ENCODE peak calls at places on chromosomes 6 and 20, in ten cellular contexts. M is IMR-90, R is heart left ventricle, L is mucosa of descending colon, J is lung, N is GM23338, Y is hepatocyte, H is HepG2, W is uterus, U is neural progenitor cell. Z is an unnamed sample.

GRCh38 chr6:136641166-136641565 is 90.9 kb upstream of the MAP7 start:
- DNase-seq in L (no peak), H (no peak), N (no peak), R (no peak), Y (no peak), U (no peak), J (no peak), M (no peak), W (no peak), Z (no peak)

GRCh38 chr6:20252311-20252710 is 40.0 kb upstream of the MBOAT1 start:
- DNase-seq in N (no peak), U (no peak), J (no peak), Y (no peak), R (no peak), M (no peak), W (no peak), L (peak; percentile 23), H (no peak), Z (no peak)

GRCh38 chr20:13128173-13128572 is 92.9 kb upstream of the ISM1 start:
- DNase-seq in U (no peak), N (no peak), M (no peak), Y (no peak), H (no peak), W (no peak), L (no peak), J (no peak), R (no peak), Z (no peak)

GRCh38 chr6:41546866-41547798 is 951 bp downstream of the FOXP4 start:
- DNase-seq in U (peak; percentile 77), M (peak; percentile 30), J (no peak), H (no peak), N (peak; percentile 76), L (peak; percentile 51), R (peak; percentile 42), Y (peak; percentile 73), W (peak; percentile 41), Z (no peak)

GRCh38 chr6:145110109-145110508 is 625.2 kb downstream of the EPM2A start:
- DNase-seq in M (no peak), L (no peak), W (no peak), N (no peak), H (no peak), Y (no peak), R (no peak), U (no peak), J (no peak), Z (no peak)

GRCh38 chr6:169816975-169817374 is 65.6 kb downstream of the ERMARD start:
- DNase-seq in M (no peak), N (no peak), Y (no peak), W (no peak), J (no peak), H (no peak), R (no peak), U (no peak), L (no peak), Z (no peak)

GRCh38 chr20:53559816-53560215 is 33.8 kb downstream of the ZNF217 start:
- DNase-seq in U (no peak), R (no peak), N (no peak), Y (no peak), L (no peak), W (no peak), M (peak; percentile 58), J (no peak), H (no peak), Z (no peak)

GRCh38 chr6:63904844-63905243 is 269.2 kb downstream of the PHF3 start:
- DNase-seq in H (no peak), Y (peak; percentile 62), W (no peak), M (peak; percentile 85), N (no peak), J (no peak), R (no peak), U (no peak), L (no peak), Z (no peak)

GRCh38 chr20:51313275-51313898 is 229.1 kb downstream of the NFATC2 start:
- DNase-seq in M (peak; percentile 39), R (no peak), N (no peak), H (no peak), J (no peak), Y (no peak), U (no peak), W (no peak), L (no peak), Z (no peak)

GRCh38 chr20:13349240-13349604 is 128.1 kb downstream of the ISM1 start:
- DNase-seq in Y (no peak), N (no peak), W (no peak), U (no peak), L (no peak), J (no peak), R (no peak), M (peak; percentile 46), H (no peak), Z (no peak)

GRCh38 chr6:158016571-158017383 is 35.1 kb downstream of the SYNJ2 start:
- DNase-seq in J (no peak), H (no peak), N (no peak), W (no peak), L (no peak), M (no peak), U (peak; percentile 28), R (no peak), Y (no peak), Z (no peak)
- H3K4me1 ChIP-seq in J (peaks cover 11% of the 10 kb centered on the region), H (peaks cover 70% of the 10 kb centered on the region), N (no peaks in the 10 kb centered on the region), W (no peaks in the 10 kb centered on the region), L (peaks cover 2% of the 10 kb centered on the region), M (peaks cover 39% of the 10 kb centered on the region), U (peaks cover 3% of the 10 kb centered on the region), R (peaks cover 13% of the 10 kb centered on the region), Y (no peaks in the 10 kb centered on the region), Z (peaks cover 32% of the 10 kb centered on the region)

GRCh38 chr6:24357336-24358218 is at the start of gene DCDC2:
- DNase-seq in L (peak; percentile 86), W (no peak), H (peak; percentile 87), U (peak; percentile 6), Y (no peak), J (peak; percentile 92), R (no peak), M (no peak), N (peak; percentile 78), Z (no peak)

GRCh38 chr6:24355422-24355821 is 2.4 kb downstream of the DCDC2 start:
- DNase-seq in J (no peak), W (no peak), L (no peak), M (no peak), Y (no peak), U (no peak), R (no peak), H (no peak), N (no peak), Z (no peak)

GRCh38 chr6:24356310-24357035 is 1.4 kb downstream of the DCDC2 start:
- DNase-seq in L (no peak), N (no peak), J (no peak), R (no peak), Y (no peak), U (no peak), M (no peak), H (peak; percentile 66), W (no peak), Z (no peak)

GRCh38 chr6:24359640-24360454 is 2.0 kb upstream of the DCDC2 start:
- DNase-seq in J (peak; percentile 84), N (peak; percentile 93), W (peak; percentile 27), H (no peak), M (peak; percentile 65), U (peak; percentile 88), L (peak; percentile 74), R (peak; percentile 11), Y (peak; percentile 93), Z (peak; percentile 25)

GRCh38 chr6:24358219-24358821 is 461 bp upstream of the DCDC2 start:
- DNase-seq in J (no peak), U (peak; percentile 22), M (no peak), W (no peak), H (no peak), R (no peak), N (no peak), L (peak; percentile 5), Y (no peak), Z (no peak)
- H3K4me1 ChIP-seq in J (no peaks in the 10 kb centered on the region), U (peaks cover 6% of the 10 kb centered on the region), M (peaks cover 4% of the 10 kb centered on the region), W (no peaks in the 10 kb centered on the region), H (peaks cover 40% of the 10 kb centered on the region), R (no peaks in the 10 kb centered on the region), N (peaks cover 6% of the 10 kb centered on the region), L (peaks cover 9% of the 10 kb centered on the region), Y (no peaks in the 10 kb centered on the region), Z (peaks cover 13% of the 10 kb centered on the region)

GRCh38 chr20:15375836-15376235 is 1038.4 kb upstream of the FLRT3 start:
- DNase-seq in N (no peak), L (no peak), J (no peak), U (no peak), W (no peak), Y (no peak), M (no peak), H (no peak), R (no peak), Z (no peak)
- H3K4me1 ChIP-seq in N (no peaks in the 10 kb centered on the region), L (no peaks in the 10 kb centered on the region), J (no peaks in the 10 kb centered on the region), U (peaks cover 7% of the 10 kb centered on the region), W (no peaks in the 10 kb centered on the region), Y (peaks cover 2% of the 10 kb centered on the region), M (no peaks in the 10 kb centered on the region), H (no peaks in the 10 kb centered on the region), R (no peaks in the 10 kb centered on the region), Z (no peaks in the 10 kb centered on the region)

DNA sequence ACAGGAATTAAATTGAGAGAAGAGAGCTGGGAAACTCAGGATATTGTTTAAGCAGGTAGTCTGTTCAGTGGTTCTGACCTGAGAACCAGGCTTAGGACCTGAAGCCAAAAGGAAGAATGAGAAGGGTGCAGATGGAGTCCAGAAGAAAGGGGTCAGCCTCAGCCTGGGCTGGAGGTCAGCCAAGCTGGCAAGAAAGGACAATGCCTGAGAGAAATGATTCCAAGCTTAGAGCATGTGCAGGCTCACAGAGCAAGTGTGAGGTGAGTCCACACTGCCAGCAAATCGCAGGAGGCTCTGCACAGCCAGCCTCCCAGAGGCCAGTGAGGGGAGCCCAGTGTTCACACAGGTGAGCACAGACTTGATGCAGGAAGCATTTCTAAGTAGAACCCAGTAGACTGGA is 47.3 kb downstream of the DAAM2 start:
- DNase-seq in L (no peak), R (no peak), Y (no peak), J (no peak), H (no peak), W (no peak), N (no peak), U (no peak), M (no peak), Z (no peak)
- H3K4me1 ChIP-seq in L (no peaks in the 10 kb centered on the region), R (peaks cover 4% of the 10 kb centered on the region), Y (no peaks in the 10 kb centered on the region), J (no peaks in the 10 kb centered on the region), H (no peaks in the 10 kb centered on the region), W (no peaks in the 10 kb centered on the region), N (peaks cover 10% of the 10 kb centered on the region), U (peaks cover 8% of the 10 kb centered on the region), M (peaks cover 18% of the 10 kb centered on the region), Z (peaks cover 81% of the 10 kb centered on the region)

GRCh38 chr6:149859368-149859767 is 4.8 kb downstream of the LRP11 start:
- DNase-seq in Y (peak; percentile 68), J (no peak), U (no peak), R (no peak), W (no peak), H (peak; percentile 90), L (no peak), M (peak; percentile 96), N (no peak), Z (no peak)
- H3K4me1 ChIP-seq in Y (peaks cover 38% of the 10 kb centered on the region), J (peaks cover 2% of the 10 kb centered on the region), U (no peaks in the 10 kb centered on the region), R (no peaks in the 10 kb centered on the region), W (peaks cover 3% of the 10 kb centered on the region), H (peaks cover 63% of the 10 kb centered on the region), L (peaks cover 16% of the 10 kb centered on the region), M (peaks cover 33% of the 10 kb centered on the region), N (peaks cover 34% of the 10 kb centered on the region), Z (peaks cover 4% of the 10 kb centered on the region)

Z was measured in thoracic aorta.